ENCODE peak calls at places on chromosome 1, in eight cellular contexts. H is mammary epithelial cell; P is Daoy; Y is breast epithelium; L is activated CD4-positive, alpha-beta T cell treated with anti-CD3 and anti-CD28 coated beads, Interleukin-2, amount 10 ng/mL, durations not matched to agents 7 days and 5 days; V is foreskin fibroblast; U is NAMALWA; B is A172. D is an unnamed sample.

GRCh38 chr1:204207136-204207616 is 6.6 kb downstream of the GOLT1A start:
- DNase-seq in P (peak; percentile 60), H (peak; percentile 24), Y (peak; percentile 49), B (peak; percentile 31), U (peak; percentile 66), L (peak; percentile 75), V (peak; percentile 72), D (peak; percentile 92)

GRCh38 chr1:117609471-117609911 is 3.6 kb downstream of the TENT5C start:
- DNase-seq in Y (no peak), H (no peak), L (no peak), B (no peak), P (no peak), V (no peak), U (no peak), D (no peak)

GRCh38 chr1:114207635-114208034 is 54.0 kb upstream of the SYT6 start:
- DNase-seq in Y (no peak), P (no peak), U (no peak), L (no peak), B (no peak), H (no peak), V (no peak), D (no peak)

GRCh38 chr1:241215683-241216082 is 141.3 kb downstream of the RGS7 start:
- DNase-seq in P (no peak), H (no peak), V (no peak), U (no peak), Y (no peak), B (no peak), L (no peak), D (no peak)

GRCh38 chr1:1004780-1005697 is 5.1 kb upstream of the HES4 start:
- DNase-seq in Y (no peak), B (peak; percentile 65), U (no peak), L (no peak), V (peak; percentile 64), P (peak; percentile 60), H (no peak), D (no peak)

GRCh38 chr1:206839857-206840256 is 25.6 kb upstream of the IL20 start:
- DNase-seq in L (no peak), Y (no peak), U (no peak), B (peak; percentile 93), H (no peak), V (peak; percentile 77), P (peak; percentile 79), D (no peak)

GRCh38 chr1:151839457-151840409 is at the start of gene C2CD4D:
- DNase-seq in H (peak; percentile 94), P (no peak), V (no peak), U (no peak), B (no peak), L (peak; percentile 72), Y (peak; percentile 88), D (peak; percentile 89)

GRCh38 chr1:23452011-23452411 is 27.5 kb upstream of the TCEA3 start:
- DNase-seq in V (peak; percentile 40), L (peak; percentile 35), P (peak; percentile 78), Y (peak; percentile 94), U (no peak), H (peak; percentile 94), B (peak; percentile 43), D (no peak)

GRCh38 chr1:29785554-29785953 is 549.2 kb downstream of the PTPRU start:
- DNase-seq in U (no peak), L (no peak), B (no peak), V (no peak), H (no peak), P (no peak), Y (no peak), D (no peak)

D was measured in posterior cingulate gyrus.